ENCODE peak calls at places on chromosomes 2 and 18, in four cellular contexts. B is CD8-positive, alpha-beta T cell; X is breast epithelium; Z is right cardiac atrium. Y is an unnamed sample.

GRCh38 chr2:101349893-101350662 is 37.2 kb downstream of the CREG2 start:
- DNase-seq in B (no peak), X (no peak), Z (no peak), Y (no peak)

GRCh38 chr2:19652811-19653210 is 249.0 kb downstream of the TTC32 start:
- DNase-seq in B (no peak), X (no peak), Z (no peak), Y (no peak)

GRCh38 chr2:80256396-80257167 is 48.0 kb downstream of the LRRTM1 start:
- DNase-seq in B (no peak), X (no peak), Z (no peak), Y (peak; percentile 59)

GRCh38 chr2:149098722-149099121 is 60.2 kb downstream of the LYPD6B start:
- DNase-seq in B (no peak), X (no peak), Z (no peak), Y (no peak)

GRCh38 chr18:28831908-28832307 is 655.0 kb upstream of the CDH2 start:
- DNase-seq in B (no peak), X (no peak), Z (no peak), Y (no peak)

GRCh38 chr2:130873700-130874346 is 37.1 kb downstream of the ARHGEF4 start:
- DNase-seq in B (peak; percentile 43), X (peak; percentile 31), Z (peak; percentile 85), Y (peak; percentile 63)

GRCh38 chr18:28999711-29000110 is 822.8 kb upstream of the CDH2 start:
- DNase-seq in B (no peak), X (no peak), Z (no peak), Y (no peak)

GRCh38 chr2:133812826-133813617 is 244.8 kb upstream of the NCKAP5 start:
- DNase-seq in B (no peak), X (no peak), Z (no peak), Y (no peak)

GRCh38 chr2:60552096-60552850 is 1.2 kb downstream of the BCL11A start:
- DNase-seq in B (no peak), X (no peak), Z (peak; percentile 60), Y (no peak)

GRCh38 chr2:119264781-119265692 is 41.4 kb downstream of the STEAP3 start:
- DNase-seq in B (no peak), X (no peak), Z (no peak), Y (peak; percentile 73)

GRCh38 chr2:117674172-117674571 is 140.3 kb upstream of the DDX18 start:
- DNase-seq in B (no peak), X (no peak), Z (no peak), Y (no peak)

GRCh38 chr18:68147728-68148127 is 567.2 kb downstream of the TMX3 start:
- DNase-seq in B (no peak), X (no peak), Z (no peak), Y (no peak)

GRCh38 chr2:218885981-218886447 is 5.4 kb downstream of the WNT10A start:
- DNase-seq in B (no peak), X (no peak), Z (no peak), Y (no peak)

DNA sequence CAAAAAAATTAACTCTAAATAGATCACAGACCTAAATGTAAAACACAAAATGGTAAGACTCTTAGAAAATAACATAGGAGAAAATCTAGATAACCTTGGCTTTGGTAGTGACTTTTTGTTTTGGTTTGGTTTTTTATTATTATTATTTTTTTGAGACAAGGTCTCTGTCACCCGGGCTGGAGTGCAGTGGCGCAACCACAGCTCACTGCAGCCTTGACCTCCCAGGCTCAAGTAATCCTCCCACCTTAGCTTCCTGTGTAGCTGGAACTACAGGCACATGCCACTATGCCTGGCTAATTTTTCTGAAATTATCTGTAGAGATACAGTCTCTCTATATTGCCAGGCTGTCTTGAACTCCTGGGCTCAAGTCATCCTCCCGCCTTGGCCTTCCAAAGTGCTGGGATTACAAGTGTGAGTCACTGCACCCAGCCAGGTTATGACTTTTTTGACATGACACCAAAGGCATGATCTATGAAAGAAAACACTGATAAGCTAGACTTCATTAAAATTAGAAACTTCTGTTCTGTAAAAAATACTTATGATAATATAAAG is 88.0 kb downstream of the HNRNPLL start:
- DNase-seq in B (no peak), X (no peak), Z (no peak), Y (peak; percentile 53)
- H3K9me3 ChIP-seq in B (no peaks in the 10 kb centered on the region), X (no peaks in the 10 kb centered on the region), Z (no peaks in the 10 kb centered on the region), Y (no peaks in the 10 kb centered on the region)

GRCh38 chr2:10363861-10364610 is 61.3 kb downstream of the HPCAL1 start:
- DNase-seq in B (no peak), X (no peak), Z (no peak), Y (no peak)

GRCh38 chr2:10361220-10361588 is 58.5 kb downstream of the HPCAL1 start:
- DNase-seq in B (no peak), X (no peak), Z (no peak), Y (no peak)

GRCh38 chr2:10362096-10362897 is 59.6 kb downstream of the HPCAL1 start:
- DNase-seq in B (no peak), X (no peak), Z (no peak), Y (no peak)

GRCh38 chr2:10360460-10361219 is 57.9 kb downstream of the HPCAL1 start:
- DNase-seq in B (no peak), X (no peak), Z (no peak), Y (no peak)

GRCh38 chr2:10362898-10363195 is 60.1 kb downstream of the HPCAL1 start:
- DNase-seq in B (no peak), X (no peak), Z (no peak), Y (no peak)
- H3K9me3 ChIP-seq in B (no peaks in the 10 kb centered on the region), X (no peaks in the 10 kb centered on the region), Z (no peaks in the 10 kb centered on the region), Y (no peaks in the 10 kb centered on the region)

DNA sequence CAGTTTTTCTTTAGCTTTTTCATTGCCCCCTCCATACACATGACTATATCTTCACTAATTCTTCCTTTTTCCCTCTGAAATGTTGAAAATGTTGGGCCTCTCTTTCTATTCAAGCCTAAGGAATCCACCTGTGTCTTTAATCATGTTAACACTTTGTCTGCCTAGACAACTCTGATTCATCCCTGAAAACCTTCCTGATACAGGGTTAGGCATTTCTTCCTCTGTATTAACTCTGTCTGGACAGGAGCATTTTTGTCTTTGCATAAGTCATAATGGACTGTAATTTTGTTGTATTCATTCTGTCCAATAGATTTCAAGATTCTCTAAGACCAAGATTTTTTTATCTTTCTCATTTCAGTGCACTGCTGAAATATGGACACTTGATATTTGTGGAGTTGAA is 297.3 kb downstream of the IKZF2 start:
- DNase-seq in B (no peak), X (no peak), Z (no peak), Y (no peak)
- H3K9me3 ChIP-seq in B (no peaks in the 10 kb centered on the region), X (no peaks in the 10 kb centered on the region), Z (no peaks in the 10 kb centered on the region), Y (no peaks in the 10 kb centered on the region)

GRCh38 chr2:160091381-160091780 is 29.0 kb upstream of the PLA2R1 start:
- DNase-seq in B (no peak), X (no peak), Z (no peak), Y (no peak)

GRCh38 chr2:160087854-160088745 is 25.7 kb upstream of the PLA2R1 start:
- DNase-seq in B (no peak), X (no peak), Z (no peak), Y (peak; percentile 50)

DNA sequence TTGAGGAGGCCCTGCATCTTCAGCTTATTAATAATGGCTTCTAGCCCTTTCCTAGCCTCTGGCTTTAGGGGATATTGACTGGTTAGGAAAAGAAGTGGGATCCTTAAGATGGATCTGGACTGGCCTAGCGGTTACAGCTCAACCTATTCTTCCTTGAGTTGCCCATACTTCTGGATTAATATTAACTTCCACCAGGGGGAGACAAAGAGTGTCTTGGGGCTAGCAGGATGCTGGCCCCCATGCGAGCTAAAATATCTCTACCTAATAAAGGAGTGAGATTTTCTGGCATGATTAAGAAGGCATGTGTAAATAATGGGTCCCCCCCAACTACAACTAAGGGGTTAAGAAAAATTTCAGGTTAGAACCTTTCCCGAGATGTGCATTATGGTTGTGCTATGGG is 23.2 kb upstream of the PLA2R1 start:
- DNase-seq in B (no peak), X (no peak), Z (no peak), Y (peak; percentile 35)
- H3K9me3 ChIP-seq in B (peaks cover 18% of the 10 kb centered on the region), X (peaks cover 56% of the 10 kb centered on the region), Z (peaks cover 12% of the 10 kb centered on the region), Y (peaks cover 5% of the 10 kb centered on the region)

DNA sequence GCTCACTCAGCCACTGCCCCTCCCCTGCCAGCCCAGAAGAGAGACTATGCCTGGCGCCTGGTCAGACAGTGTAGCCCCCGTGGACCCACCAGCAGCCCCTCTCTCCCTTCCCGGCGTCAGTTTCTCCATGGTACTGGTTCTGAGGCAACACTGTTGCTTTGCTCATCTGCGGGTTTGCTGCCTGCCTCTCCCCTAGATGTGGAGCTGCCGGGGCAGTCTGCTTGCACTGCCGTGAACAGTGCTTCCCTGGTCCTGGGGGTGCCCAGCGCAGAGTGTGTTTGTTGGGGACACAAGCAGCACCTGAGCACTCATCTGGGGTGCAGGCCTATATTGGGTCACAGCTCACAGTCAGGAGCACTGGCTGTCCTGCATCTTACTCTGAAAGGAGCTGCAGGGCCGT is 309.9 kb downstream of the NDUFA10 start:
- DNase-seq in B (no peak), X (no peak), Z (no peak), Y (no peak)
- H3K9me3 ChIP-seq in B (no peaks in the 10 kb centered on the region), X (peaks cover 28% of the 10 kb centered on the region), Z (peaks cover 3% of the 10 kb centered on the region), Y (no peaks in the 10 kb centered on the region)

DNA sequence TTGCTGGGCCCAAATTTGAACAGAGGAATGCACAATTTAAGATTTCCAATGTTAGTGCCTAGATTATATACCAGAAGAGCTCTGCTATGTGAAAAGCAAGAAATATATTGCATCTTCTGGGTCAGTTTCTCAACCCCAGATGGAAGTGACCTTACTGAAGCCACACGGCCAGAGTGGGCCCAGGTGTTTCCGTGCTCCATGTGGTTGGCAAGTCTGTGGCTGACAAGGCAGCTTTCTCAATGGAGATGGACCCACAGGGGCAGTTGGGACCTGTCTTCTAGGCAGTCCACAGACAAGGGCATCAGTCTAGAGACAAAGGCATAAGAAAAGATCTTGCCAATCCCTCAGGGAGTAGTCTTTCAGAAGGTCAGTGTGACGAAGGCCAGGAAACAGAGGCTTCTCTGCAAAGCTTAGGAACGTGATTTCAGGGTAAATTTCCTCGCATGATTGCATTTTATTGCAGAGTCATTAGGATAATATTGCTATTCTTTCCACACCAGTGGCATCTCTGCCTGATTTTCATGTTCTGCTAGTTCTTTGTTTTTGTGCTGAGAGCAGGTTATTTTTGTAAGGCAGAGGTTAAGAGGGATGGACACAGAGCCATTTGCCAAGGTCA is 201.9 kb downstream of the ANKRD30B start:
- DNase-seq in B (no peak), X (no peak), Z (no peak), Y (no peak)
- H3K9me3 ChIP-seq in B (no peaks in the 10 kb centered on the region), X (peaks cover 3% of the 10 kb centered on the region), Z (no peaks in the 10 kb centered on the region), Y (no peaks in the 10 kb centered on the region)

GRCh38 chr2:224723606-224724217 is 7.5 kb upstream of the CCDC195 start:
- DNase-seq in B (no peak), X (no peak), Z (no peak), Y (no peak)
- H3K9me3 ChIP-seq in B (no peaks in the 10 kb centered on the region), X (peaks cover 4% of the 10 kb centered on the region), Z (no peaks in the 10 kb centered on the region), Y (no peaks in the 10 kb centered on the region)